ENCODE peak calls at places on chromosomes 12 and 14, in nine cellular contexts. M is ovary, Y is A549, P is suprapubic skin, B is H1, H is K562, X is transverse colon, S is sigmoid colon, Q is tibial nerve. W is an unnamed sample.

GRCh38 chr12:114628199-114628598 is 55.8 kb downstream of the TBX3 start:
- DNase-seq in H (no peak), M (no peak), X (no peak), P (no peak), Y (peak), Q (no peak), B (no peak), S (no peak), W (no peak)

GRCh38 chr12:26203167-26203566 is 7.8 kb downstream of the SSPN start:
- DNase-seq in P (no peak), Q (no peak), S (no peak), M (no peak), B (no peak), Y (no peak), X (no peak), H (no peak), W (no peak)

GRCh38 chr14:31510222-31510621 is 22.4 kb upstream of the GPR33 start:
- DNase-seq in X (no peak), B (no peak), M (no peak), Y (peak), Q (no peak), P (no peak), H (peak), S (no peak), W (no peak)

GRCh38 chr14:76936483-76936882 is 92.0 kb downstream of the IRF2BPL start:
- DNase-seq in P (no peak), X (peak), M (peak), S (peak), H (no peak), Q (no peak), B (no peak), Y (no peak), W (no peak)

GRCh38 chr14:26444745-26445144 is 153.1 kb downstream of the NOVA1 start:
- DNase-seq in Y (no peak), M (no peak), B (no peak), Q (no peak), S (no peak), P (no peak), H (no peak), X (no peak), W (no peak)

GRCh38 chr12:110281549-110282342 is 699 bp downstream of the ATP2A2 start:
- DNase-seq in H (peak), P (peak), B (no peak), Q (peak), S (peak), Y (peak), M (peak), X (peak), W (peak)

GRCh38 chr12:72017054-72017651 is 78.5 kb downstream of the TPH2 start:
- DNase-seq in P (peak), H (peak), X (peak), B (peak), M (peak), S (peak), Q (peak), Y (peak), W (peak)

GRCh38 chr12:55060470-55060869 is 40.7 kb downstream of the NEUROD4 start:
- DNase-seq in M (no peak), Y (no peak), Q (no peak), H (peak), X (no peak), B (no peak), S (no peak), P (no peak), W (no peak)

GRCh38 chr12:1185460-1186182 is 194.6 kb downstream of the ERC1 start:
- DNase-seq in M (no peak), H (no peak), B (no peak), Y (no peak), P (no peak), S (no peak), Q (no peak), X (no peak), W (no peak)

GRCh38 chr12:132550014-132550802 is 60.2 kb downstream of the LRCOL1 start:
- DNase-seq in M (no peak), P (no peak), Y (no peak), B (no peak), S (no peak), Q (no peak), X (no peak), H (no peak), W (no peak)

GRCh38 chr14:77979666-77980351 is 179.9 kb downstream of the ADCK1 start:
- DNase-seq in Y (peak), M (no peak), Q (no peak), B (no peak), H (peak), P (no peak), S (no peak), X (no peak), W (no peak)

GRCh38 chr12:106673151-106673550 is 90.3 kb downstream of the RFX4 start:
- DNase-seq in S (no peak), M (no peak), X (no peak), Y (no peak), Q (no peak), H (no peak), P (no peak), B (no peak), W (no peak)
- TF ChIP-seq EP300 in S (no peak), M (no peak), X (no peak), Y (no peak), Q (no peak), H (no peak), P (no peak), B (no peak), W (no peak)

GRCh38 chr12:113211160-113211559 is 10.1 kb upstream of the TPCN1 start:
- DNase-seq in M (no peak), S (no peak), P (no peak), X (no peak), Y (no peak), Q (no peak), H (no peak), B (no peak), W (no peak)

GRCh38 chr12:113220593-113221180 is 577 bp upstream of the TPCN1 start:
- DNase-seq in M (no peak), Y (peak), S (no peak), H (no peak), Q (no peak), B (no peak), X (no peak), P (no peak), W (no peak)

DNA sequence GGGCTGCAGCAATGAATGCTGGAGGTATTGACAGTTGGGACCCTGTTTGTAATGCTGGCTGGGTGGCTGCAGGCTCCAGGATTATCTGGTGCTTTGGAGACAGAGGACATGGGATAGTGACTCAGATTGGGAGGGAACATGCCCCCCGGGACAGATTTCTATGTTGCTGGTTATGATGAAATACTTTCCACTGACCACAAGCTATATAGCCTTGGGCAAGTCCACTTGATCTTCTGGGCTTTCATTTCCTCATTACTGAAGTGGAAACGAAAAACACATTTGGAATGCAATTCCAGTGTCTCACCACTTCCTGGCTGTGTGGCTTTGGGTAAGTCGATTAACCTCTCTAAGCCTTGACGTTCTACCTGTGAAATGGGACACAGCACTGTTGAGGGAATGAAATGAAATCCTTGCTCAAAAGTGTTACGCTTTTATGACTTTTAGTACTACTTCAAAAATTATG is 6.3 kb upstream of the TPCN1 start:
- DNase-seq in M (no peak), B (no peak), P (peak), X (peak), S (peak), H (no peak), Y (peak), Q (peak), W (no peak)
- TF ChIP-seq EP300 in M (no peak), B (no peak), P (no peak), X (no peak), S (no peak), H (no peak), Y (no peak), Q (peak), W (no peak)

GRCh38 chr12:68972570-68972969 is 39.6 kb upstream of the CPM start:
- DNase-seq in X (no peak), S (no peak), H (no peak), Y (no peak), Q (no peak), M (no peak), B (no peak), P (no peak), W (no peak)

GRCh38 chr12:68970951-68971350 is 38.0 kb upstream of the CPM start:
- DNase-seq in S (no peak), P (no peak), B (no peak), X (no peak), H (no peak), M (no peak), Q (no peak), Y (no peak), W (no peak)

GRCh38 chr12:68967036-68967435 is 34.1 kb upstream of the CPM start:
- DNase-seq in M (no peak), X (no peak), Y (no peak), H (no peak), S (no peak), Q (no peak), B (no peak), P (no peak), W (no peak)

GRCh38 chr12:68975811-68976210 is 42.8 kb upstream of the CPM start:
- DNase-seq in Y (no peak), B (no peak), Q (no peak), X (no peak), P (no peak), M (no peak), H (no peak), S (no peak), W (no peak)

DNA sequence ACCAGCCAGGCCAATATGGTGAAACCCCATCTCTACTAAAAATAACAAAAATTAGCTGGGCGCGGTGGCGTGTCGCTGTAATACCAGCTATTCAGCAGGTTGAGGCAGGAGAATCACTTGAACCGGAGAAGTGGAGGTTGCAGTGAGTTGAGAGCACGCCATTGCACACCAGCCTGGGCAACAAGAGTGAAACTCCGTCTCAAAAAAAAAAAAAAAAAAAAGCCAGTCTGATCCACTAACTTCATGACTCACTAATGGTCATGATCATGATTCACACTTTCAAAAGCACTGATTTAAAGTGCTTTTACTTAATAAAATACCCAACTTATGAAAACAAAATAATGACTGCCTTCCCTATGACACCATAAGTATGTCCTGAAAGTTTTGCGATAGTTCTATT is 38.4 kb upstream of the CPM start:
- DNase-seq in Q (no peak), B (no peak), M (no peak), X (no peak), S (no peak), Y (peak), H (no peak), P (no peak), W (no peak)
- TF ChIP-seq EP300 in Q (no peak), B (no peak), M (no peak), X (no peak), S (no peak), Y (no peak), H (no peak), P (no peak), W (no peak)

GRCh38 chr12:121403721-121404120 is 3.8 kb downstream of the RNF34 start:
- DNase-seq in Q (no peak), S (no peak), H (no peak), M (no peak), B (no peak), Y (no peak), P (no peak), X (no peak), W (no peak)

GRCh38 chr12:121400332-121401139 is 618 bp downstream of the RNF34 start:
- DNase-seq in P (peak), S (peak), H (peak), M (no peak), Q (no peak), X (peak), B (no peak), Y (peak), W (peak)

GRCh38 chr12:121405211-121405610 is 5.3 kb downstream of the RNF34 start:
- DNase-seq in X (no peak), M (no peak), S (no peak), B (no peak), Y (no peak), Q (no peak), H (no peak), P (no peak), W (no peak)

GRCh38 chr12:121399391-121400331 is at the start of gene RNF34:
- DNase-seq in M (peak), S (peak), Q (peak), X (peak), H (peak), P (peak), B (peak), Y (peak), W (peak)

DNA sequence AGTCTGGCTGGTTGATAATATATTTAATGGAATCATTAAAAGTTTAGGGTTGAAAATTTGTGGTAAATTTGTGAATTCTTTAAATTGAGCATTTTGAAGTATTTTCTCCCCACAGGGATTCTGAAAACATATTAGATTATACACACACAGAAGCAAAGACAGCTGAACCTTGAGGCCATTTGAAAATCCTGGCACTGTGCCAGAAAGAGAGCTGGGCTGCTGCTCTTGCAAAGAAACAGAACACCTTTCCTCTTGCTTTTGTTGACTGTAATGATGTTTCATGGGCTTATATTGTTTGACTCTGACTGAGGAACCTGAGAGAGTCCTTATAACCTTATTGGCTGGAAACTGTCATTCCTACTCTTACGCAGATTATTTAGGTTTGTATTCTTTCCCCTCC is 4.8 kb downstream of the RNF34 start:
- DNase-seq in Q (no peak), X (no peak), B (no peak), M (no peak), Y (no peak), P (no peak), H (no peak), S (no peak), W (peak)
- TF ChIP-seq EP300 in Q (no peak), X (no peak), B (no peak), M (no peak), Y (no peak), P (no peak), H (no peak), S (no peak), W (no peak)

GRCh38 chr14:103526914-103527248 is 2.1 kb upstream of the TRMT61A start:
- DNase-seq in B (no peak), Y (no peak), M (no peak), X (no peak), H (no peak), S (no peak), Q (no peak), P (no peak), W (no peak)
- TF ChIP-seq EP300 in B (no peak), Y (no peak), M (no peak), X (no peak), H (no peak), S (no peak), Q (no peak), P (no peak), W (no peak)

GRCh38 chr14:22668417-22668816 is 24.3 kb upstream of the OR6J1 start:
- DNase-seq in X (no peak), S (no peak), Y (peak), M (no peak), Q (no peak), H (no peak), B (no peak), P (no peak), W (no peak)
- TF ChIP-seq EP300 in X (no peak), S (no peak), Y (no peak), M (no peak), Q (no peak), H (no peak), B (no peak), P (no peak), W (no peak)

GRCh38 chr12:21774358-21775129 is at the start of gene KCNJ8:
- DNase-seq in P (peak), B (peak), M (peak), S (peak), Y (peak), X (peak), Q (peak), H (peak), W (peak)

GRCh38 chr12:21776242-21776641 is 1.7 kb upstream of the KCNJ8 start:
- DNase-seq in X (no peak), H (no peak), S (no peak), B (no peak), Q (no peak), P (no peak), M (no peak), Y (no peak), W (no peak)

GRCh38 chr12:21773799-21774198 is 707 bp downstream of the KCNJ8 start:
- DNase-seq in Y (no peak), B (no peak), P (no peak), H (no peak), S (no peak), X (no peak), Q (no peak), M (no peak), W (no peak)

GRCh38 chr12:21773263-21773741 is 1.2 kb downstream of the KCNJ8 start:
- DNase-seq in X (peak), S (peak), B (peak), M (peak), Q (no peak), Y (peak), H (peak), P (no peak), W (no peak)

GRCh38 chr12:21775130-21775920 is 819 bp upstream of the KCNJ8 start:
- DNase-seq in X (no peak), P (no peak), S (no peak), M (peak), B (no peak), H (peak), Y (no peak), Q (no peak), W (no peak)
- TF ChIP-seq EP300 in X (no peak), P (no peak), S (peak), M (no peak), B (no peak), H (peak), Y (no peak), Q (no peak), W (no peak)

W was measured in stomach.